ENCODE peak calls at places on chromosomes 11 and 22, in five cellular contexts. B, L, V, C and G are unnamed samples.

GRCh38 chr11:68584097-68584496 is 100.2 kb upstream of the GAL start:
- DNase-seq in B (peak), L (peak), C (peak), V (peak), G (peak)

GRCh38 chr11:115383431-115383830 is 120.8 kb downstream of the CADM1 start:
- DNase-seq in B (no peak), C (no peak), L (no peak), V (no peak), G (no peak)

GRCh38 chr22:42688914-42689275 is 31.8 kb downstream of the A4GALT start:
- DNase-seq in V (no peak), L (no peak), C (no peak), B (no peak), G (no peak)

GRCh38 chr11:50075856-50076255 is 43.2 kb downstream of the OR4C45 start:
- DNase-seq in V (no peak), B (no peak), C (no peak), L (no peak), G (no peak)

GRCh38 chr11:75475767-75476650 is 43.0 kb upstream of the KLHL35 start:
- DNase-seq in L (peak), B (no peak), V (no peak), C (peak), G (no peak)

GRCh38 chr11:103464420-103464819 is 355.2 kb downstream of the DYNC2H1 start:
- DNase-seq in V (no peak), L (no peak), C (no peak), B (no peak), G (no peak)

GRCh38 chr11:7436657-7437056 is 48.6 kb upstream of the OLFML1 start:
- DNase-seq in L (peak), C (peak), B (no peak), V (no peak), G (no peak)

GRCh38 chr11:103633037-103633788 is 403.2 kb upstream of the DDI1 start:
- DNase-seq in B (no peak), C (no peak), L (no peak), V (no peak), G (no peak)

GRCh38 chr11:62431171-62431895 is 12.5 kb downstream of the SCGB1A1 start:
- DNase-seq in B (no peak), L (no peak), V (no peak), C (no peak), G (no peak)

GRCh38 chr11:93623179-93623578 is 38.3 kb upstream of the CEP295 start:
- DNase-seq in V (no peak), B (no peak), C (no peak), L (no peak), G (no peak)

GRCh38 chr11:75986966-75987365 is 172.0 kb downstream of the UVRAG start:
- DNase-seq in B (no peak), V (no peak), C (no peak), L (no peak), G (no peak)

GRCh38 chr22:32579533-32580220 is 105.1 kb downstream of the FBXO7 start:
- DNase-seq in C (no peak), L (no peak), V (no peak), B (no peak), G (no peak)

GRCh38 chr11:3614742-3615171 is 27.0 kb downstream of the ART5 start:
- DNase-seq in B (no peak), L (peak), V (peak), C (peak), G (peak)